ENCODE peak calls at places on chromosome 11, in four cellular contexts. D is GM23338, W is EL, H is T-helper 17 cell. I is an unnamed sample.

GRCh38 chr11:65529475-65530156 is 4.7 kb downstream of the SCYL1 start:
- DNase-seq in D (no peak), H (no peak), W (no peak), I (peak; percentile 24)

GRCh38 chr11:76382209-76382608 is 1.1 kb downstream of the GVQW3 start:
- DNase-seq in H (no peak), W (no peak), D (peak; percentile 27), I (no peak)

GRCh38 chr11:75035911-75036536 is 47.3 kb downstream of the NEU3 start:
- DNase-seq in W (peak; percentile 64), D (no peak), H (no peak), I (no peak)

GRCh38 chr11:2701230-2701629 is 1.4 kb upstream of the KCNQ1OT1 start:
- DNase-seq in W (no peak), H (no peak), D (no peak), I (peak; percentile 47)

GRCh38 chr11:27520226-27520625 is 13.7 kb upstream of the LIN7C start:
- DNase-seq in D (no peak), W (no peak), H (no peak), I (no peak)

GRCh38 chr11:10349806-10350205 is 44.9 kb downstream of the ADM start:
- DNase-seq in D (no peak), W (no peak), H (no peak), I (no peak)

GRCh38 chr11:69899957-69900821 is 81.0 kb upstream of the FGF3 start:
- DNase-seq in H (no peak), D (no peak), W (peak; percentile 34), I (no peak)

GRCh38 chr11:36098046-36098445 is 154.2 kb downstream of the LDLRAD3 start:
- DNase-seq in W (no peak), H (no peak), D (no peak), I (no peak)

GRCh38 chr11:95913830-95914229 is 10.1 kb downstream of the MTMR2 start:
- DNase-seq in D (no peak), H (no peak), W (no peak), I (no peak)

GRCh38 chr11:10275714-10276113 is 18.3 kb downstream of the SBF2 start:
- DNase-seq in H (no peak), D (no peak), W (no peak), I (no peak)

GRCh38 chr11:33984682-33985389 is 66.7 kb upstream of the CAPRIN1 start:
- DNase-seq in D (no peak), W (no peak), H (no peak), I (no peak)

GRCh38 chr11:1260023-1260501 is 37.2 kb downstream of the MUC5B start:
- DNase-seq in H (peak; percentile 41), W (peak; percentile 20), D (peak; percentile 28), I (peak; percentile 92)

GRCh38 chr11:99368579-99368978 is 347.8 kb downstream of the CNTN5 start:
- DNase-seq in H (no peak), W (no peak), D (no peak), I (no peak)

GRCh38 chr11:117887431-117888139 is 11.1 kb upstream of the FXYD6 start:
- DNase-seq in D (no peak), H (no peak), W (no peak), I (no peak)

GRCh38 chr11:92384316-92384715 is 159.7 kb downstream of the FAT3 start:
- DNase-seq in W (peak; percentile 83), H (no peak), D (no peak), I (no peak)

GRCh38 chr11:15927196-15927865 is 429.0 kb downstream of the SOX6 start:
- DNase-seq in D (no peak), H (no peak), W (no peak), I (no peak)

GRCh38 chr11:134657631-134658030 is 245.6 kb upstream of the B3GAT1 start:
- DNase-seq in W (no peak), D (no peak), H (no peak), I (no peak)

GRCh38 chr11:110317516-110317932 is 21.1 kb upstream of the RDX start:
- DNase-seq in D (no peak), W (no peak), H (no peak), I (no peak)

GRCh38 chr11:65485820-65486219 is 13.0 kb upstream of the MALAT1 start:
- DNase-seq in H (no peak), W (no peak), D (peak; percentile 13), I (no peak)

GRCh38 chr11:121500275-121500674 is 47.5 kb upstream of the SORL1-AS1 start:
- DNase-seq in D (no peak), H (no peak), W (no peak), I (no peak)

GRCh38 chr11:119000906-119001305 is 3.0 kb downstream of the CENATAC start:
- DNase-seq in D (no peak), H (no peak), W (peak; percentile 75), I (no peak)

GRCh38 chr11:126352163-126352562 is 3.3 kb upstream of the ST3GAL4 start:
- DNase-seq in D (no peak), H (no peak), W (no peak), I (no peak)

GRCh38 chr11:130646881-130647280 is 198.4 kb downstream of the ADAMTS15 start:
- DNase-seq in D (no peak), H (no peak), W (no peak), I (no peak)

GRCh38 chr11:124763156-124763947 is 1.3 kb upstream of the ESAM start:
- DNase-seq in W (peak; percentile 68), H (peak; percentile 71), D (peak; percentile 86), I (peak; percentile 81)

GRCh38 chr11:72224587-72225410 is at the start of gene INPPL1:
- DNase-seq in W (peak; percentile 43), H (no peak), D (peak; percentile 76), I (peak; percentile 90)